ENCODE peak calls at places on chromosomes 6 and 20, in ten cellular contexts. H, G, S, U, A, O, B, F, L and I are unnamed samples.
A peak's percentile ranks its signal among the peaks of the same experiment; 100 is the strongest.

GRCh38 chr6:5813625-5814027 is 193.1 kb downstream of the NRN1 start:
- DNase-seq in H (no peak), G (no peak), S (no peak), U (no peak), A (no peak), O (no peak), B (no peak), F (no peak), L (no peak), I (no peak)

GRCh38 chr6:56795852-56796532 is 153.3 kb upstream of the DST start:
- DNase-seq in H (no peak), G (peak; percentile 75), S (no peak), U (peak; percentile 76), A (no peak), O (no peak), B (peak; percentile 78), F (no peak), L (no peak), I (no peak)

GRCh38 chr6:628772-629171 is 28.1 kb downstream of the HUS1B start:
- DNase-seq in H (no peak), G (no peak), S (no peak), U (no peak), A (no peak), O (no peak), B (no peak), F (no peak), L (no peak), I (no peak)

GRCh38 chr20:15555913-15556312 is 1017.3 kb downstream of the KIF16B start:
- DNase-seq in H (no peak), G (no peak), S (no peak), U (no peak), A (no peak), O (no peak), B (no peak), F (no peak), L (no peak), I (no peak)

GRCh38 chr6:169779896-169780295 is 28.5 kb downstream of the ERMARD start:
- DNase-seq in H (peak; percentile 13), G (no peak), S (no peak), U (no peak), A (no peak), O (no peak), B (no peak), F (no peak), L (no peak), I (no peak)

GRCh38 chr6:142302427-142303190 is 802 bp downstream of the ADGRG6 start:
- DNase-seq in H (peak; percentile 33), G (no peak), S (peak; percentile 53), U (no peak), A (no peak), O (no peak), B (no peak), F (no peak), L (peak; percentile 55), I (no peak)

GRCh38 chr6:92114797-92115196 is 1304.6 kb downstream of the EPHA7 start:
- DNase-seq in H (no peak), G (no peak), S (no peak), U (no peak), A (no peak), O (no peak), B (no peak), F (no peak), L (no peak), I (no peak)

GRCh38 chr6:105804436-105804835 is 281.7 kb upstream of the PRDM1 start:
- DNase-seq in H (no peak), G (peak; percentile 85), S (no peak), U (peak; percentile 85), A (no peak), O (no peak), B (peak; percentile 89), F (no peak), L (no peak), I (no peak)

GRCh38 chr20:63499333-63499969 is 568 bp upstream of the EEF1A2 start:
- DNase-seq in H (peak; percentile 46), G (no peak), S (no peak), U (no peak), A (no peak), O (no peak), B (no peak), F (no peak), L (no peak), I (no peak)

GRCh38 chr6:156994215-156995076 is 217.3 kb downstream of the ARID1B start:
- DNase-seq in H (no peak), G (no peak), S (no peak), U (no peak), A (no peak), O (no peak), B (no peak), F (no peak), L (no peak), I (no peak)

GRCh38 chr6:10000461-10000992 is 414.3 kb downstream of the TFAP2A start:
- DNase-seq in H (no peak), G (no peak), S (no peak), U (peak; percentile 30), A (no peak), O (no peak), B (no peak), F (no peak), L (no peak), I (no peak)

GRCh38 chr20:45843506-45843905 is 9.9 kb downstream of the SNX21 start:
- DNase-seq in H (no peak), G (no peak), S (no peak), U (no peak), A (no peak), O (no peak), B (no peak), F (no peak), L (no peak), I (no peak)

GRCh38 chr20:52171025-52171424 is 20.6 kb downstream of the ZFP64 start:
- DNase-seq in H (no peak), G (no peak), S (no peak), U (no peak), A (no peak), O (no peak), B (no peak), F (no peak), L (no peak), I (no peak)

GRCh38 chr6:142694054-142694453 is 250.9 kb downstream of the HIVEP2 start:
- DNase-seq in H (no peak), G (peak; percentile 69), S (no peak), U (peak; percentile 61), A (no peak), O (no peak), B (peak; percentile 76), F (no peak), L (no peak), I (no peak)

GRCh38 chr6:81808834-81809598 is 56.5 kb upstream of the TENT5A start:
- DNase-seq in H (no peak), G (no peak), S (no peak), U (no peak), A (no peak), O (no peak), B (peak; percentile 13), F (no peak), L (no peak), I (no peak)

GRCh38 chr6:116397960-116398359 is 27.2 kb downstream of the DSE start:
- DNase-seq in H (no peak), G (peak; percentile 74), S (no peak), U (peak; percentile 47), A (no peak), O (no peak), B (peak; percentile 81), F (no peak), L (no peak), I (no peak)

DNA sequence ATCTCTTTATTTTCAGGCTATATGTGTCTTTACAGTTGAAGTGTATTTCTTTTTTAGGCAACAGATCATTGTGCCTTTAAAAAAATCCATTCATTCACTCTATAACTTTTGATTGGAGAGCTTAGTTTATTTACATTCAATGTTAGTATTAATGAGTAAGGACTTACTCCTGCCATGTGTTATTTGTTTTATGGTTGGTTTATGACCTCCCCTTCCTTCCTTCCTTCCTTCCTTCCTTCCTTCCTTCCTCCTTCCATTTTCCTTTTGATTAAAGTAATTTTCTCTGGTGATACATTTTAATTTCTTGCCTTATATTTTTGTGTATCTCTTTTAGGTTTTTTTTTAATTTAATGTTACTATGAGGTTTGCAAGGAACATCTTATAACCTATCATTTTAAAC is 1005.3 kb upstream of the EPHA7 start:
- DNase-seq in H (no peak), G (no peak), S (no peak), U (no peak), A (no peak), O (no peak), B (no peak), F (no peak), L (no peak), I (no peak)
- H3K79me2 ChIP-seq in H (no peaks in the 10 kb centered on the region), G (no peaks in the 10 kb centered on the region), S (no peaks in the 10 kb centered on the region), U (no peaks in the 10 kb centered on the region), A (no peaks in the 10 kb centered on the region), O (no peaks in the 10 kb centered on the region), B (no peaks in the 10 kb centered on the region), F (no peaks in the 10 kb centered on the region), L (no peaks in the 10 kb centered on the region), I (no peaks in the 10 kb centered on the region)

DNA sequence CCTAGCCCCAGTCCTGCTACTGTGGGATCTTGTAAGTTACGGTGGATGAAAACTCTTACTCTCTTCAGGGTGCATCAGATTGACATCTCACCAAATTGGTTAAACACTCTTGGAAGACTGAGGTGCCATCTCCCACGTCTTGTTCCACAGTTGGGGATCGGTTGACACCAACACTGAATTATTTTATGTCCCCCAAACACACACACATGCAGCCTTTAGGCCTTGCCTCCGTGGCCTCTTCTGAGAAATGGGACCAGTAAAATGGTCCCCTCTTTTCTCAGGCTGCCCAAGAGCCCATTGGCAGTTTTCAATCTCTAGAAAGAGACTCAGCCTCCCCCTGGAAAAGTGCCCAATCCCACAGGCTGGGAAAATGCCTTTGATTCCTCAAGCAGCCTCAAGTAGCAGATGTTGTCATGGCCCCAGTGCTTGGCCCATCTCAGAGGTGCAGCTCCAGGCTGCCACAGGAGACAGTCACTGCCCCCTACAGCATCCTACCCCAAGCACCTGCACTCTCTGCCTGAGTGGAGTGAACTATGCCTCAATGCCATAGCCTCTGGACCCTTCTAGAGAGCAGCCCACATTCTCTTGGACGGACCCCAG is 163.9 kb downstream of the ANKRD60 start:
- DNase-seq in H (no peak), G (no peak), S (no peak), U (no peak), A (no peak), O (no peak), B (peak; percentile 26), F (no peak), L (no peak), I (no peak)
- H3K79me2 ChIP-seq in H (no peaks in the 10 kb centered on the region), G (no peaks in the 10 kb centered on the region), S (no peaks in the 10 kb centered on the region), U (no peaks in the 10 kb centered on the region), A (no peaks in the 10 kb centered on the region), O (no peaks in the 10 kb centered on the region), B (no peaks in the 10 kb centered on the region), F (no peaks in the 10 kb centered on the region), L (no peaks in the 10 kb centered on the region), I (no peaks in the 10 kb centered on the region)

GRCh38 chr6:3231213-3232016 is 4.0 kb upstream of the TUBB2B start:
- DNase-seq in H (peak; percentile 75), G (peak; percentile 59), S (no peak), U (peak; percentile 88), A (no peak), O (no peak), B (peak; percentile 74), F (no peak), L (peak; percentile 80), I (no peak)
- H3K79me2 ChIP-seq in H (peaks cover 10% of the 10 kb centered on the region), G (peaks cover 3% of the 10 kb centered on the region), S (no peaks in the 10 kb centered on the region), U (no peaks in the 10 kb centered on the region), A (no peaks in the 10 kb centered on the region), O (no peaks in the 10 kb centered on the region), B (no peaks in the 10 kb centered on the region), F (peaks cover 10% of the 10 kb centered on the region), L (no peaks in the 10 kb centered on the region), I (no peaks in the 10 kb centered on the region)

DNA sequence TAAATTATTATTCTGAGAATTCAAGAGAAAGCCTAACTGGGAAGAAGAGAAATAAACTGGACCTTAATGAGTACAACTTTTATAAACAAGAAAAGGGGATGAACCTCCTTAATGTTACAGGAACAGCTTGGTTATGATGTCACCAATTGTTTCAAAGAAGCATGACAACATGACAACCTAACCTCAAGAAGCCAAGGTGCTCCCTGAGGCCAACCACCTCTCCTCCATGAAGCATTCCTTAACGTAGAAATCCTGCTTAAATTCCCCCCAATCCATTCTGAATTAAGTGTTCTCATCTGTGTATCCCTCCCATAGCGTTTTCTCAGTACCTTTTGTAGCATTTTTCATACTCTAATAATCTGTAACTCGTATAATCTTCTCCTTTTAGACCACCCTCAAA is 1.7 kb downstream of the HBS1L start:
- DNase-seq in H (no peak), G (no peak), S (no peak), U (peak; percentile 29), A (no peak), O (no peak), B (no peak), F (no peak), L (no peak), I (peak; percentile 32)
- H3K79me2 ChIP-seq in H (peaks cover 27% of the 10 kb centered on the region), G (peaks cover 64% of the 10 kb centered on the region), S (peaks cover 65% of the 10 kb centered on the region), U (peaks cover 67% of the 10 kb centered on the region), A (peaks cover 66% of the 10 kb centered on the region), O (peaks cover 60% of the 10 kb centered on the region), B (peaks cover 54% of the 10 kb centered on the region), F (peaks cover 24% of the 10 kb centered on the region), L (peaks cover 64% of the 10 kb centered on the region), I (peaks cover 76% of the 10 kb centered on the region)